ENCODE peak calls at places on chromosomes 16 and 17, in six cellular contexts. H is nucleus accumbens, Z is M059J, K is EL, P is NB4, F is RCC 7860. T is an unnamed sample.

GRCh38 chr17:79741751-79742588 is 11.2 kb downstream of the ENPP7 start:
- DNase-seq in H (peak), Z (peak), K (peak), P (peak), F (peak), T (peak)

GRCh38 chr17:8393470-8394231 is 4.0 kb downstream of the RNF222 start:
- DNase-seq in H (no peak), Z (peak), K (peak), P (no peak), F (no peak), T (no peak)

GRCh38 chr17:80316927-80317705 is 56.5 kb downstream of the RNF213 start:
- DNase-seq in H (no peak), Z (no peak), K (no peak), P (no peak), F (no peak), T (no peak)

GRCh38 chr17:8041249-8041928 is 2.5 kb downstream of the ALOX15B start:
- DNase-seq in H (no peak), Z (peak), K (peak), P (peak), F (peak), T (no peak)

GRCh38 chr16:81810894-81811538 is 31.9 kb downstream of the PLCG2 start:
- DNase-seq in H (no peak), Z (no peak), K (no peak), P (no peak), F (no peak), T (no peak)

GRCh38 chr16:51287231-51287630 is 136.2 kb upstream of the SALL1 start:
- DNase-seq in H (no peak), Z (no peak), K (no peak), P (no peak), F (no peak), T (no peak)

GRCh38 chr17:7242717-7243576 is 698 bp upstream of the GABARAP start:
- DNase-seq in H (peak), Z (peak), K (peak), P (peak), F (peak), T (peak)

GRCh38 chr17:4605826-4606225 is 21.5 kb downstream of the SMTNL2 start:
- DNase-seq in H (no peak), Z (peak), K (no peak), P (peak), F (no peak), T (no peak)

GRCh38 chr16:25165284-25165683 is 51.5 kb upstream of the AQP8 start:
- DNase-seq in H (no peak), Z (no peak), K (no peak), P (no peak), F (no peak), T (no peak)

GRCh38 chr17:65092262-65092661 is 35.7 kb upstream of the GNA13 start:
- DNase-seq in H (no peak), Z (peak), K (no peak), P (no peak), F (no peak), T (no peak)

T was measured in substantia nigra.